ENCODE peak calls at places on chromosomes 1 and 21, in five cellular contexts. H, F, J, X and E are unnamed samples.

GRCh38 chr1:221394011-221394544 is 347.8 kb downstream of the DUSP10 start:
- DNase-seq in H (no peak), F (no peak), J (no peak), X (no peak), E (no peak)

GRCh38 chr1:28173151-28173979 is 3.1 kb downstream of the PTAFR start:
- DNase-seq in H (no peak), F (no peak), J (no peak), X (no peak), E (no peak)

GRCh38 chr1:160094806-160095205 is 3.6 kb downstream of the IGSF8 start:
- DNase-seq in H (no peak), F (no peak), J (no peak), X (no peak), E (no peak)

GRCh38 chr1:100657876-100658715 is 61.4 kb upstream of the VCAM1 start:
- DNase-seq in H (no peak), F (no peak), J (no peak), X (no peak), E (no peak)

GRCh38 chr1:203278885-203279406 is 26.4 kb upstream of the BTG2 start:
- DNase-seq in H (no peak), F (no peak), J (no peak), X (no peak), E (no peak)

GRCh38 chr1:157115429-157115838 is 15.8 kb upstream of the ETV3L start:
- DNase-seq in H (no peak), F (no peak), J (no peak), X (no peak), E (no peak)

GRCh38 chr1:234148816-234149215 is 224.4 kb upstream of the COA6 start:
- DNase-seq in H (no peak), F (no peak), J (no peak), X (no peak), E (no peak)

GRCh38 chr21:31252091-31252490 is 92.0 kb downstream of the TIAM1 start:
- DNase-seq in H (no peak), F (no peak), J (no peak), X (no peak), E (no peak)

GRCh38 chr1:97050501-97050900 is 328.9 kb downstream of the PTBP2 start:
- DNase-seq in H (no peak), F (no peak), J (no peak), X (no peak), E (no peak)

GRCh38 chr21:44969965-44970755 is 30.3 kb downstream of the SLX9 start:
- DNase-seq in H (no peak), F (no peak), J (no peak), X (no peak), E (no peak)

GRCh38 chr1:222880586-222880985 is 65.7 kb downstream of the DISP1 start:
- DNase-seq in H (no peak), F (peak), J (no peak), X (no peak), E (no peak)

GRCh38 chr1:70431874-70432273 is 20.8 kb downstream of the CTH start:
- DNase-seq in H (no peak), F (no peak), J (no peak), X (no peak), E (no peak)

GRCh38 chr1:26280333-26281042 is 602 bp downstream of the SH3BGRL3 start:
- DNase-seq in H (no peak), F (peak), J (no peak), X (no peak), E (no peak)

GRCh38 chr1:159591981-159592380 is 4.4 kb downstream of the APCS start:
- DNase-seq in H (no peak), F (no peak), J (no peak), X (no peak), E (no peak)

GRCh38 chr1:170857955-170858354 is 77.4 kb upstream of the MROH9 start:
- DNase-seq in H (no peak), F (no peak), J (no peak), X (no peak), E (no peak)

GRCh38 chr1:109094377-109094803 is 3.8 kb downstream of the TMEM167B start:
- DNase-seq in H (no peak), F (no peak), J (no peak), X (no peak), E (no peak)